ENCODE peak calls at places on chromosomes 6 and 20, in eight cellular contexts. R, Q, D, L, E, B, Z and M are unnamed samples.

GRCh38 chr6:72418495-72418894 is 203.4 kb upstream of the KCNQ5 start:
- DNase-seq in L (peak; percentile 38), R (no peak), D (no peak), E (peak; percentile 45), B (no peak), Q (no peak), Z (no peak), M (no peak)

GRCh38 chr20:49685161-49685601 is 28.5 kb downstream of the B4GALT5 start:
- DNase-seq in Z (no peak), Q (no peak), L (no peak), D (no peak), B (no peak), E (peak; percentile 60), R (no peak), M (no peak)

GRCh38 chr6:85670573-85670972 is 27.9 kb upstream of the SYNCRIP start:
- DNase-seq in L (peak; percentile 87), D (no peak), B (no peak), Q (no peak), E (peak; percentile 74), Z (no peak), R (no peak), M (no peak)

GRCh38 chr6:158461954-158462353 is 97.9 kb upstream of the TMEM181 start:
- DNase-seq in L (peak; percentile 76), Q (no peak), B (no peak), R (no peak), Z (no peak), D (no peak), E (no peak), M (no peak)

GRCh38 chr6:25007269-25007699 is 71.5 kb upstream of the RIPOR2 start:
- DNase-seq in Q (no peak), R (no peak), E (no peak), D (no peak), B (no peak), Z (no peak), L (no peak), M (no peak)

GRCh38 chr6:41051873-41052272 is 1.1 kb upstream of the APOBEC2 start:
- DNase-seq in B (no peak), R (no peak), Z (no peak), Q (no peak), L (no peak), E (no peak), D (no peak), M (no peak)

GRCh38 chr6:71012871-71013456 is 56.1 kb upstream of the B3GAT2 start:
- DNase-seq in E (peak; percentile 76), Z (peak; percentile 37), R (no peak), D (no peak), L (peak; percentile 69), Q (peak; percentile 20), B (peak; percentile 36), M (no peak)

GRCh38 chr6:79868098-79868722 is 79.1 kb downstream of the ELOVL4 start:
- DNase-seq in Z (peak; percentile 60), Q (peak; percentile 66), L (peak; percentile 82), E (peak; percentile 87), B (peak; percentile 25), D (peak; percentile 28), R (no peak), M (no peak)

GRCh38 chr6:31971993-31972708 is at the start of gene DXO:
- DNase-seq in L (peak; percentile 99), B (peak; percentile 97), R (peak; percentile 96), Z (peak; percentile 95), E (peak; percentile 99), Q (peak; percentile 80), D (peak; percentile 85), M (peak; percentile 98)

GRCh38 chr6:136791296-136792065 is 796 bp downstream of the MAP3K5 start:
- DNase-seq in Q (peak; percentile 18), D (no peak), R (peak; percentile 81), L (peak; percentile 59), B (peak; percentile 34), Z (peak; percentile 84), E (peak; percentile 73), M (peak; percentile 84)

GRCh38 chr6:138586638-138587037 is 87.3 kb upstream of the NHSL1 start:
- DNase-seq in E (no peak), Q (no peak), R (no peak), Z (no peak), D (no peak), L (no peak), B (no peak), M (no peak)

GRCh38 chr6:19578489-19578888 is 258.7 kb upstream of the ID4 start:
- DNase-seq in E (no peak), R (no peak), Q (no peak), B (no peak), D (no peak), L (no peak), Z (no peak), M (no peak)

GRCh38 chr6:2396856-2397640 is 151.6 kb upstream of the GMDS start:
- DNase-seq in Z (peak; percentile 15), E (peak; percentile 63), R (no peak), B (peak; percentile 23), L (peak; percentile 24), Q (no peak), D (no peak), M (no peak)

GRCh38 chr6:40907198-40907701 is 131.8 kb downstream of the UNC5CL start:
- DNase-seq in Q (no peak), D (no peak), B (peak; percentile 9), R (peak; percentile 60), Z (peak; percentile 53), L (peak; percentile 33), E (no peak), M (no peak)

GRCh38 chr20:24370249-24370648 is 99.2 kb upstream of the SYNDIG1 start:
- DNase-seq in L (no peak), D (no peak), Z (no peak), Q (no peak), E (no peak), R (no peak), B (no peak), M (no peak)

GRCh38 chr20:53493201-53493908 is 100.3 kb downstream of the ZNF217 start:
- DNase-seq in D (no peak), Q (no peak), B (no peak), E (no peak), Z (no peak), R (no peak), L (no peak), M (no peak)

GRCh38 chr6:23696946-23697345 is 429.1 kb upstream of the NRSN1 start:
- DNase-seq in B (no peak), Z (no peak), E (peak; percentile 15), D (no peak), L (peak; percentile 14), R (no peak), Q (no peak), M (no peak)

DNA sequence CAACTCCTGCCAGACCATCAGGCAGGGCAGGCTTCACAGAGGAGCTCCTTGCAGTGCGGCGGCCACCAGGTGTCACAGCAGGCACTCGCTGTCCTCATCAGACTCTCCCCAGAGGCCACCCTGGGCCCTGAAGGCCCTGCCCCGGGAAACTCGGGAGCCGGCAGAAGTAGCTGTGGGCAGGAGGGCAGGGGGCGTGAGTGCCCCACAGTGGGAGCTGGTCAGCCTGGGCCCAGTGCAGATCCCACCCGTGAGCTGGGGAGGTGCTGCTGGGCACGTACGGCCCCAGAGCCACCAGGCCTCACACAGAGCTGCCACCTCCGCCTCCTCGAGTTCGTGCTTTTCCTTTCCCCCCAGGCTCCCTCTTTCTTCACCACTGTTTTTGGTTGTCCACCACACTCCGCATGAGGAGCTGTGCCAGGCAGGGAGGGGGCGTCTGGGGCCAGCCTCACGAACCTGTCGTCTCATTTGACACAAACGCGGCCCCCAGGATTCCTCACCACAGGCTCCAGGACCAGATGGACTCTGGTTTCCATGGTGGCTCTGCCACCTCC is 33.8 kb downstream of the FRMD1 start:
- DNase-seq in D (no peak), Q (no peak), L (no peak), Z (no peak), B (no peak), E (no peak), R (no peak), M (peak; percentile 36)
- TF ChIP-seq CTCF in D (peak; percentile 25), Q (no peak), L (no peak), Z (no peak), B (peak; percentile 6), E (no peak), R (no peak), M (no peak)

GRCh38 chr6:108531332-108531731 is 29.4 kb upstream of the FOXO3 start:
- DNase-seq in L (no peak), B (no peak), D (no peak), E (no peak), Z (no peak), R (no peak), Q (no peak), M (no peak)
- TF ChIP-seq CTCF in L (no peak), B (no peak), D (peak; percentile 31), E (no peak), Z (no peak), R (no peak), Q (no peak), M (no peak)

DNA sequence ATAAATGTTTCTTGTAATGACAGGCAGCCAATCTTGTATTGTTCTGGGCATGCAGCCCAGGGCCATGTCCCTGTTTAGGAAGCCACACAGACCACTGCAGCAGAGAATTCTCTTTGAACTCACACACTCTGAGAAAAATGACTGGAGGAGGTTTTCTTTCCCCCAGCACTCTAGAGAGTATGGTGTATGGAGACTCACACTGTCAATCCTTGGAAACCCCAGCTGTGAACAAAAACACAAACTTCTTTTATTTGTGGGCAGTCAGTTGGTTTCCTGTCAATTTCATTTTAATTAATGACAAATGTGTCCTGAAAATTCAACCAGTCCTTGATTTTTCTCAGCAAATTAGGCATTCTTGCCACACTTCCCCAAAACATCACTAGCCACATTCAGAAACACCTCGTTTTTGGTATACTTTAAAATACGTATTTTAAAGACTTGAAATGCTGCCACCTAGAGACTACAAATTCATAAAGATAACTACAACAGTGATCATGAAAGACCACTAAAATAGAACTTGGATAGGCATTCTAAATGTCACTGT is 52.9 kb upstream of the UFL1 start:
- DNase-seq in Q (no peak), D (no peak), R (no peak), Z (no peak), E (peak; percentile 2), L (no peak), B (no peak), M (no peak)
- TF ChIP-seq CTCF in Q (peak; percentile 18), D (peak; percentile 51), R (no peak), Z (peak; percentile 16), E (no peak), L (no peak), B (no peak), M (peak; percentile 8)

DNA sequence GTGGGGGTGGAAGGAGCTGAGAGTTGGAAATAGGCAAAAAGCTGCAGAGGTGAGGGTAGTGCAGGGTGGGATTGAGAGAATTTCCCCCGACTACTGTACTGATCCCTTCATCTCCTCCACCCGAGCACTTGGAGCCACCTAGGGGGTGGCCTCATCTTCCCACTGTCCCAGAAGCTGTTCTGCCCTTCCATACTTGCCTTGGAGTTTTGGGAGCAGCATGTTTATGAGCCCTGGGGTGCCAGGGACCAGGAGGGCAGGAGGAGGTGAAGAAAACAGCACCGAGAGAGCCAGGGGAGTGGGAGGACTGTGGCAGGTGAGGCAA is 34.0 kb upstream of the HLA-A start:
- DNase-seq in B (no peak), Q (no peak), E (no peak), R (no peak), Z (no peak), L (no peak), D (no peak), M (no peak)
- TF ChIP-seq CTCF in B (no peak), Q (no peak), E (no peak), R (no peak), Z (no peak), L (no peak), D (no peak), M (no peak)